ENCODE peak calls at places on chromosomes 13 and 19, in eight cellular contexts. Q is GM06990, I is endodermal cell, G is heart right ventricle, A is thyroid gland, X is ovary, P is endothelial cell, D is tibial artery. M is an unnamed sample.

GRCh38 chr19:872266-872951 is 12.9 kb downstream of the CFD start:
- DNase-seq in G (peak; percentile 50), A (no peak), P (no peak), I (peak; percentile 88), X (peak; percentile 76), Q (peak; percentile 84), D (no peak), M (peak; percentile 49)

GRCh38 chr19:13068064-13068807 is 34.4 kb downstream of the LYL1 start:
- DNase-seq in Q (no peak), X (no peak), D (no peak), I (no peak), G (no peak), P (no peak), A (peak; percentile 47), M (no peak)

GRCh38 chr13:99087130-99087953 is 109.5 kb upstream of the DOCK9 start:
- DNase-seq in A (peak; percentile 92), I (peak; percentile 98), X (peak; percentile 94), G (peak; percentile 92), D (peak; percentile 84), Q (peak; percentile 91), P (peak; percentile 88), M (peak; percentile 92)

GRCh38 chr13:50375792-50376191 is 360.5 kb downstream of the KCNRG start:
- DNase-seq in I (no peak), G (no peak), D (no peak), P (no peak), Q (no peak), A (no peak), X (no peak), M (no peak)

GRCh38 chr19:39759457-39760184 is 19.0 kb upstream of the LEUTX start:
- DNase-seq in Q (peak; percentile 71), I (no peak), X (no peak), A (no peak), P (no peak), D (no peak), G (no peak), M (no peak)

GRCh38 chr19:41886761-41887710 is 4.1 kb downstream of the ARHGEF1 start:
- DNase-seq in A (no peak), G (no peak), X (no peak), Q (peak; percentile 61), I (no peak), D (no peak), P (no peak), M (no peak)

GRCh38 chr13:27354379-27354778 is 70.0 kb upstream of the GTF3A start:
- DNase-seq in I (no peak), X (no peak), P (no peak), D (no peak), A (no peak), Q (no peak), G (no peak), M (no peak)

GRCh38 chr13:105979586-105979985 is 555.9 kb downstream of the EFNB2 start:
- DNase-seq in Q (no peak), P (no peak), X (no peak), G (no peak), A (peak; percentile 37), I (no peak), D (no peak), M (no peak)

GRCh38 chr19:21328885-21329605 is at the start of gene ZNF708:
- DNase-seq in A (peak; percentile 91), D (peak; percentile 95), P (peak; percentile 82), X (peak; percentile 82), I (peak; percentile 95), G (peak; percentile 93), Q (peak; percentile 88), M (peak; percentile 55)

GRCh38 chr19:46404039-46404883 is 9.1 kb downstream of the CCDC8 start:
- DNase-seq in A (peak; percentile 70), X (peak; percentile 82), Q (no peak), G (peak; percentile 29), P (peak; percentile 41), D (peak; percentile 59), I (peak; percentile 90), M (no peak)

GRCh38 chr19:10636304-10636972 is 11.1 kb downstream of the SLC44A2 start:
- DNase-seq in G (no peak), P (no peak), D (no peak), Q (no peak), X (no peak), I (peak; percentile 64), A (no peak), M (no peak)

GRCh38 chr19:49017041-49017665 is at the start of gene LHB:
- DNase-seq in Q (no peak), A (no peak), D (no peak), X (no peak), I (no peak), G (no peak), P (no peak), M (no peak)

GRCh38 chr19:49016067-49016839 is 638 bp downstream of the LHB start:
- DNase-seq in P (no peak), I (no peak), D (no peak), Q (no peak), A (no peak), X (no peak), G (no peak), M (no peak)

GRCh38 chr19:49014870-49015255 is 2.0 kb downstream of the LHB start:
- DNase-seq in Q (no peak), D (no peak), I (no peak), X (no peak), A (no peak), P (no peak), G (no peak), M (no peak)

GRCh38 chr19:49011194-49011593 is 5.7 kb downstream of the LHB start:
- DNase-seq in I (no peak), Q (no peak), X (no peak), D (no peak), P (no peak), A (no peak), G (no peak), M (no peak)

DNA sequence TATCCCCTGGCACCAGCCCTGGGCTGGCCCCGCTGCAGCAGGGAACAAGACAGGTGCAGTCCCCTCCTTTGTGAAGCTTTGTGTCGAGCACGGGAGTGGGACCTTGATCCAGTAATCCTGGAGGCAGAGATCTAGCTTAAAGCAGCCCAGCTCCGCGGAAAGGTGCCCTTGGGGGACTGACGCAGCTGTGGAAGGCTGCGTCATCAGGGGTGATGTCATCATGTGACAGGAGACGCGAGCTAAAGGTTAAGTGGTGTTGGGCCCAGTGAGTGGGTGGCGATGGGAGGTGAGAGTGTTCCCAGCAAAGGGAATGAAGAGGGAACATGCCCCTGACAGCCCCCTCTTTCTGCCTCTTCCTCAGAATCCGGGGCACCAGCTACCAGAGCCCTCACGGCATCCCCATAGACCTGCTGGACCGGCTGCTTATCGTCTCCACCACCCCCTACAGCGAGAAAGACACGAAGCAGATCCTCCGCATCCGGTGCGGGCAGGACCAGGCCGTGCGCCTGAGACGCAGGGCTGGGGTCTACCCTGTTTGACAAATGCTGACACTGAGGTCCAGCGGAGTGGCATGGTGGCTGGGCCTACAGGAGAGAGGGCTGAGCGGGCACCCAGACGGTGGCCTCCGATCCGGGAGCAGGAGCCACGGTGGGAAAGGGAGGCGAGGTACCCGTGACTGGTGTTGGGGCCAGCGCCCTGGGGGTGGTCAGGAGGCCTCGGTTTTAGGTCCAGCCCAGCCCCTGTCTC is 2.6 kb downstream of the LHB start:
- DNase-seq in Q (no peak), A (no peak), X (no peak), G (no peak), I (no peak), P (no peak), D (no peak), M (no peak)
- TF ChIP-seq CTCF in Q (no peak), A (no peak), X (no peak), G (no peak), I (no peak), P (no peak), D (no peak), M (no peak)

GRCh38 chr13:110867380-110867779 is 47.5 kb downstream of the ANKRD10 start:
- DNase-seq in I (peak; percentile 29), D (no peak), G (no peak), X (no peak), A (no peak), P (no peak), Q (no peak), M (no peak)

GRCh38 chr13:110868631-110869165 is 46.2 kb downstream of the ANKRD10 start:
- DNase-seq in Q (no peak), I (peak; percentile 15), P (no peak), G (no peak), X (no peak), A (no peak), D (no peak), M (no peak)

GRCh38 chr13:110869231-110869804 is 45.6 kb downstream of the ANKRD10 start:
- DNase-seq in D (no peak), A (no peak), Q (no peak), I (peak; percentile 55), X (no peak), P (no peak), G (peak; percentile 61), M (no peak)

GRCh38 chr13:110872034-110872767 is 42.7 kb downstream of the ANKRD10 start:
- DNase-seq in D (no peak), A (no peak), Q (no peak), I (peak; percentile 49), P (no peak), G (no peak), X (peak; percentile 54), M (no peak)

GRCh38 chr13:110869805-110870706 is 44.8 kb downstream of the ANKRD10 start:
- DNase-seq in P (peak; percentile 29), Q (no peak), X (peak; percentile 79), I (peak; percentile 80), G (peak; percentile 92), A (peak; percentile 82), D (peak; percentile 96), M (no peak)
- TF ChIP-seq CTCF in P (no peak), Q (no peak), X (peak; percentile 32), I (no peak), G (no peak), A (no peak), D (peak; percentile 39), M (no peak)

DNA sequence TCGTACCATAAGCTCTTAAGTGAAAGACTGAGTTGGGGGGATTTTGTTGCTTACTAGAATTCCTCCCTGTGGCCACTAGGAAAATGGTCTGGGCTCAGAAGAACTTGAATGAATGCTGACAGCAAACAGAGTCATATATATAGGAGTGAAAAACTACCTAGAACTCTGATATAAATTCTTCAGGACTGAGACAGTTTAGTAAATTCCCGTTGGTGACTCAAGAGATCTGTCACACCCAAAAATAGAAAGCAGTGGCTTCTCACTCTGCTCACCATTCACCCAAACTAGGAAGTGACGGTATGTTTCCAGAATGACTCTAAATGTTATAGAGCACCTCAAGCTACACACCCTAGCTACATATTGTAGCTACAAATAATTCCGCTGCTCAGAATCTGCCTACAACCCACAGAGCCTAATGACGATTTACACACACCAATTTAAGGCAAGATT is 116.2 kb downstream of the TBC1D4 start:
- DNase-seq in D (no peak), G (no peak), I (no peak), P (no peak), X (no peak), Q (peak; percentile 66), A (no peak), M (no peak)
- TF ChIP-seq CTCF in D (peak; percentile 5), G (no peak), I (peak; percentile 54), P (no peak), X (no peak), Q (no peak), A (no peak), M (no peak)

DNA sequence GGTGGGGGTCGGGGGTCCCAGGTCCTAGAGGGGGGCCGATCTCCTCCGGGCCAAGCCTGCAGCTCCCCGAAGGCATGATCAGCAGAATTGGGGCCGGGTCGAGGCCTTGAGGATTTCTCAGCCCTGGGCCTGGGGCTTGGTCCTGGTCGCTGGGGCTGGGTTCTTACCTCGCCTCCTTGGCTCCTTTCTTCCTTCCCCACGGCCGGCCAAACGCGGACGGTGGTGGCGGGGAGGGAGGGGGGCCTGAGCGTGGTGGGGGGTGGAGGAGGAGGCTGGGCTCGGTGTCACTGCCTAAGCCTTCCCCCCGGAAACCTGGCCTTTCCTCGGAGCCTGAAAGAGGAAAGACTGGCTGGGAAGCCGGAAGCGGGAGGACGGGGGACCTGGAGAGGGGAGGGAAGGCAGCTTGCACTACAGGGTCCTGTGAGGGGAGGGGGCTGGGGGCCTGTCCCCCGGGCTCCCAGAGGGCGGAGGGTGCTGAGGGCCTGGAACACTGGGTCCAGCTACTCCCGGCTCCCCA is at the start of gene ZNF579:
- DNase-seq in A (peak; percentile 85), P (peak; percentile 83), I (peak; percentile 94), G (peak; percentile 92), D (peak; percentile 80), Q (peak; percentile 83), X (peak; percentile 92), M (peak; percentile 68)
- TF ChIP-seq CTCF in A (no peak), P (no peak), I (no peak), G (no peak), D (no peak), Q (no peak), X (no peak), M (no peak)

M was measured in activated B cell treated with CpG ODN at 0.5 μM for 24 hours.